ENCODE peak calls at places on chromosome 4, in four cellular contexts. A is NCI-H1694; P is neuronal stem cell; U is activated naive CD8-positive, alpha-beta T cell treated with anti-CD3 and anti-CD28 coated beads, Interleukin-2, amount 50 U/mL, for 24 hours. E is an unnamed sample.

GRCh38 chr4:10281996-10282395 is 165.4 kb upstream of the WDR1 start:
- DNase-seq in P (no peak), U (no peak), A (no peak), E (peak)

GRCh38 chr4:144174401-144175067 is 34.0 kb upstream of the GYPA start:
- DNase-seq in U (no peak), P (peak), A (peak), E (peak)

GRCh38 chr4:10677796-10678497 is 6.6 kb downstream of the CLNK start:
- DNase-seq in U (no peak), A (no peak), P (no peak), E (no peak)

GRCh38 chr4:138010639-138011038 is 231.5 kb downstream of the SLC7A11 start:
- DNase-seq in U (no peak), P (no peak), A (no peak), E (no peak)

GRCh38 chr4:176437756-176438155 is 118.0 kb downstream of the SPCS3 start:
- DNase-seq in P (no peak), A (no peak), U (no peak), E (peak)

GRCh38 chr4:66357316-66357715 is 687.0 kb upstream of the EPHA5 start:
- DNase-seq in U (no peak), A (peak), P (no peak), E (no peak)

GRCh38 chr4:126242679-126243390 is 928.1 kb downstream of the FAT4 start:
- DNase-seq in A (no peak), U (no peak), P (no peak), E (peak)

GRCh38 chr4:87559090-87559837 is 30.1 kb upstream of the SPARCL1 start:
- DNase-seq in A (no peak), U (peak), P (peak), E (no peak)

GRCh38 chr4:5992171-5993062 is 25.8 kb downstream of the C4orf50 start:
- DNase-seq in A (no peak), P (no peak), U (no peak), E (no peak)

GRCh38 chr4:81758865-81759264 is 287.2 kb upstream of the RASGEF1B start:
- DNase-seq in A (no peak), U (no peak), P (no peak), E (no peak)

GRCh38 chr4:165383757-165384156 is 4.9 kb downstream of the CPE start:
- DNase-seq in U (no peak), P (no peak), A (peak), E (no peak)

GRCh38 chr4:40238700-40239548 is 42.1 kb downstream of the RHOH start:
- DNase-seq in A (no peak), P (no peak), U (peak), E (no peak)

GRCh38 chr4:165906272-165906671 is 33.2 kb downstream of the TLL1 start:
- DNase-seq in A (no peak), U (no peak), P (no peak), E (peak)

GRCh38 chr4:173538148-173538902 is 8.3 kb upstream of the HAND2 start:
- DNase-seq in A (no peak), U (no peak), P (peak), E (peak)

GRCh38 chr4:48462363-48462762 is 20.8 kb upstream of the SLC10A4 start:
- DNase-seq in U (no peak), A (no peak), P (no peak), E (no peak)

GRCh38 chr4:128565565-128566186 is 243.8 kb upstream of the JADE1 start:
- DNase-seq in A (no peak), P (peak), U (peak), E (peak)

GRCh38 chr4:53908661-53909078 is 155.7 kb downstream of the CHIC2 start:
- DNase-seq in P (peak), U (no peak), A (peak), E (peak)

GRCh38 chr4:66923081-66923865 is 622.0 kb downstream of the CENPC start:
- DNase-seq in P (no peak), A (no peak), U (no peak), E (no peak)

GRCh38 chr4:114383721-114384120 is 214.9 kb upstream of the UGT8 start:
- DNase-seq in A (no peak), U (no peak), P (no peak), E (peak)

GRCh38 chr4:109798866-109799265 is 2.9 kb downstream of the CFI start:
- DNase-seq in P (no peak), A (no peak), U (no peak), E (no peak)

GRCh38 chr4:22324422-22324821 is 191.4 kb downstream of the ADGRA3 start:
- DNase-seq in U (no peak), A (no peak), P (no peak), E (no peak)

GRCh38 chr4:151922306-151922705 is 161.5 kb upstream of the GATB start:
- DNase-seq in U (no peak), P (no peak), A (no peak), E (peak)